ENCODE peak calls at places on chromosomes 5 and 9, in seven cellular contexts. C is mucosa of descending colon; D is coronary artery; U is HAP-1; S is neural progenitor cell; L is effector memory CD4-positive, alpha-beta T cell; Z is cardiac fibroblast. J is an unnamed sample.

GRCh38 chr5:130135506-130135905 is 231.2 kb downstream of the CHSY3 start:
- DNase-seq in C (no peak), D (no peak), U (no peak), S (no peak), L (no peak), Z (peak; percentile 93), J (peak; percentile 81)

GRCh38 chr5:115430374-115430773 is 114.2 kb downstream of the FEM1C start:
- DNase-seq in C (no peak), D (no peak), U (no peak), S (no peak), L (no peak), Z (no peak), J (no peak)

GRCh38 chr9:122216138-122216797 is 12.5 kb downstream of the LHX6 start:
- DNase-seq in C (no peak), D (no peak), U (no peak), S (no peak), L (no peak), Z (no peak), J (no peak)

GRCh38 chr5:16519435-16519834 is 53.8 kb upstream of the ZNF622 start:
- DNase-seq in C (no peak), D (no peak), U (no peak), S (no peak), L (no peak), Z (no peak), J (no peak)

GRCh38 chr9:113545068-113545467 is 81.5 kb downstream of the RGS3 start:
- DNase-seq in C (no peak), D (peak; percentile 36), U (no peak), S (no peak), L (no peak), Z (no peak), J (no peak)

GRCh38 chr9:6619909-6620308 is 25.6 kb downstream of the GLDC start:
- DNase-seq in C (no peak), D (no peak), U (no peak), S (no peak), L (no peak), Z (no peak), J (no peak)

GRCh38 chr5:126846344-126846743 is 69.4 kb downstream of the LMNB1 start:
- DNase-seq in C (no peak), D (no peak), U (no peak), S (no peak), L (no peak), Z (peak; percentile 64), J (peak; percentile 35)

GRCh38 chr5:91272858-91273257 is 110.3 kb downstream of the ARRDC3 start:
- DNase-seq in C (no peak), D (no peak), U (no peak), S (no peak), L (no peak), Z (peak; percentile 42), J (peak; percentile 71)

GRCh38 chr5:61186634-61187033 is 24.4 kb upstream of the SMIM15 start:
- DNase-seq in C (no peak), D (no peak), U (no peak), S (no peak), L (no peak), Z (no peak), J (no peak)

GRCh38 chr5:61182449-61182848 is 20.2 kb upstream of the SMIM15 start:
- DNase-seq in C (no peak), D (no peak), U (no peak), S (no peak), L (no peak), Z (peak; percentile 46), J (no peak)

GRCh38 chr5:61184708-61185107 is 22.4 kb upstream of the SMIM15 start:
- DNase-seq in C (no peak), D (no peak), U (peak; percentile 18), S (no peak), L (no peak), Z (peak; percentile 29), J (no peak)

GRCh38 chr5:61178702-61179101 is 16.4 kb upstream of the SMIM15 start:
- DNase-seq in C (no peak), D (no peak), U (no peak), S (no peak), L (no peak), Z (no peak), J (no peak)

DNA sequence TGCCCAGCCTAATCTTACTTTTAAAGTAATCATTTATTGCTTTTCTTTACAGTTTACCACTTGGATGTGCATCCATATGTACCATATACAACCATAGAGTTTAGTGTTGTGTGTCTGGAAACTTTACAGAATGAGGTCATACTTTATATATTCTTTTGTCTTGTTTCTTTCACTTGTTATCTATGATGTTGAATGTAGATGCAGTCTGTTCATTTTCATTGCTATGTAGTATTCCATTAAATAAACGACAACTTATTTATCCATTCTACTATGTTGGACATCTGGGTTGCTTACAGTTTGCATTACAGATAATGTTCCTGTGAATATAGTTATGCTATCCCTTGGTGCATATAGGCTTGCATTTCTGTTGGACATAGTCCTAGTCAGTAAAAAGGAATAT is 21.3 kb upstream of the SMIM15 start:
- DNase-seq in C (no peak), D (no peak), U (no peak), S (no peak), L (no peak), Z (no peak), J (no peak)
- H3K4me3 ChIP-seq in C (no peak overlapping the region), D (no peak overlapping the region), U (no peak overlapping the region), S (no peak overlapping the region), L (no peak overlapping the region), Z (no peak overlapping the region), J (no peak overlapping the region)

GRCh38 chr9:133701981-133702797 is 36.0 kb downstream of the SARDH start:
- DNase-seq in C (peak; percentile 72), D (no peak), U (no peak), S (no peak), L (peak; percentile 26), Z (no peak), J (no peak)

GRCh38 chr9:133699546-133699945 is 38.6 kb downstream of the SARDH start:
- DNase-seq in C (no peak), D (no peak), U (no peak), S (no peak), L (no peak), Z (no peak), J (no peak)

GRCh38 chr9:133702798-133703570 is 35.2 kb downstream of the SARDH start:
- DNase-seq in C (peak; percentile 60), D (no peak), U (no peak), S (no peak), L (no peak), Z (no peak), J (no peak)

GRCh38 chr9:133700861-133701320 is 37.3 kb downstream of the SARDH start:
- DNase-seq in C (peak; percentile 13), D (no peak), U (no peak), S (no peak), L (no peak), Z (no peak), J (peak; percentile 21)

DNA sequence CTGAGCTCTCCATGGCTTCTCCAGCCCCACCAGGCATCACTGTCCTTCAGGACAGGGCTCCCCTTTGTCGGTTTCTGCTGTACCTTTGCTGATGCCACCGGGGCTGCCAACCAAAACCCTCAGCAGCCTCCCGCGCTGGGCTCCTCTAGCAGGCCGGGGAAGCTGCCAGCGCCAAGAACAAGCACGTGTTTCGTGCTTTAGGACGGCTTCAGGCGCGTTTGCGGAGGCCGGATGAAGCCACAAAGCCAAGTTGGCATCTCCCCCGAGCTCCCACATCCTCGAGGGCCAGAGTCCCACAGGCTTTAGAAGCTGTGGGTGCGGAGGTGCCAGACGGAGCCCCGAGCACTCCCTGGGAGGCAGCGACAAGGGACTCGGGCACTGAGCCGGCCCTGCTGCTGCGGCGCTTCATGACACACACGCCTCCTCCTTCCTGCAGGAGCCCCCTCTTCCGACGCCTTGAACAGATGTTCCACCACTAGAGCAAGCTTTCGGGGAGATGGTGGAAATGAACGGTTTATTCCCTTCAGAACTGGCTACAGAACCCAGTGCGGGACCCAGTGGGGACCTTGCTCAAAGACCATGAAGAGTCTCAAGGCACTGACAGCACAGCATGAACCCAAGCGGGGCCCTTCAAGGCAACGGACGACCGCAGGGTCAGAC is 36.7 kb downstream of the SARDH start:
- DNase-seq in C (peak; percentile 47), D (no peak), U (no peak), S (no peak), L (no peak), Z (no peak), J (no peak)
- H3K4me3 ChIP-seq in C (no peak overlapping the region), D (no peak overlapping the region), U (no peak overlapping the region), S (no peak overlapping the region), L (peak overlapping the region; percentile 40), Z (no peak overlapping the region), J (no peak overlapping the region)

GRCh38 chr5:159121061-159121460 is 21.3 kb upstream of the EBF1 start:
- DNase-seq in C (no peak), D (no peak), U (no peak), S (no peak), L (no peak), Z (no peak), J (no peak)

GRCh38 chr5:159123700-159124099 is 24.0 kb upstream of the EBF1 start:
- DNase-seq in C (no peak), D (no peak), U (no peak), S (no peak), L (no peak), Z (no peak), J (no peak)

GRCh38 chr5:159123189-159123588 is 23.5 kb upstream of the EBF1 start:
- DNase-seq in C (no peak), D (no peak), U (no peak), S (no peak), L (no peak), Z (no peak), J (no peak)

DNA sequence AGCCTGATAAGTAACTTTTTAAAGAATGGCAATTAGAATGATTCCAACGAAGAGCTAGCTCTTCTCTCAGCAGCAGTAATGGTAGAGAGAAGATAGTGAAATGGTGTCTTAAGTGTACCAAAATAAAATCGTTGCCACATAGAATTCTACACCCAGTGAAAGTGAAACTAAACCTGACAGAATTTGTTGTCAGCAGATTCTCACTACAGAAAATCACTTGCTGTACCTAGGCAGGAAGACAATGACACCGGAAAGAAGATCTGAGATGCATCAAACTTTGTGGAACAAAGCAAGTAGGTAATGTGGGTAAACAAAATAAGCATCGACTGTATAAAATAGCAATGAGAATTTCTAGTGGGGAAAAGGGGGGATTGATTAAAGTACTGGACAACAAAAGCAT is 20.7 kb upstream of the EBF1 start:
- DNase-seq in C (no peak), D (no peak), U (no peak), S (no peak), L (no peak), Z (no peak), J (no peak)
- H3K4me3 ChIP-seq in C (no peak overlapping the region), D (peak overlapping the region; percentile 27), U (no peak overlapping the region), S (no peak overlapping the region), L (no peak overlapping the region), Z (no peak overlapping the region), J (no peak overlapping the region)

GRCh38 chr9:126613656-126614055 is at the start of gene LMX1B:
- DNase-seq in C (no peak), D (no peak), U (peak; percentile 70), S (peak; percentile 88), L (no peak), Z (peak; percentile 34), J (no peak)

GRCh38 chr9:126611592-126612328 is 2.0 kb upstream of the LMX1B start:
- DNase-seq in C (no peak), D (no peak), U (peak; percentile 70), S (peak; percentile 94), L (peak; percentile 40), Z (peak; percentile 61), J (peak; percentile 41)

GRCh38 chr9:126612813-126613641 is 701 bp upstream of the LMX1B start:
- DNase-seq in C (no peak), D (no peak), U (no peak), S (peak; percentile 72), L (no peak), Z (no peak), J (no peak)

GRCh38 chr9:126611188-126611587 is 2.5 kb upstream of the LMX1B start:
- DNase-seq in C (no peak), D (no peak), U (no peak), S (no peak), L (no peak), Z (no peak), J (no peak)

DNA sequence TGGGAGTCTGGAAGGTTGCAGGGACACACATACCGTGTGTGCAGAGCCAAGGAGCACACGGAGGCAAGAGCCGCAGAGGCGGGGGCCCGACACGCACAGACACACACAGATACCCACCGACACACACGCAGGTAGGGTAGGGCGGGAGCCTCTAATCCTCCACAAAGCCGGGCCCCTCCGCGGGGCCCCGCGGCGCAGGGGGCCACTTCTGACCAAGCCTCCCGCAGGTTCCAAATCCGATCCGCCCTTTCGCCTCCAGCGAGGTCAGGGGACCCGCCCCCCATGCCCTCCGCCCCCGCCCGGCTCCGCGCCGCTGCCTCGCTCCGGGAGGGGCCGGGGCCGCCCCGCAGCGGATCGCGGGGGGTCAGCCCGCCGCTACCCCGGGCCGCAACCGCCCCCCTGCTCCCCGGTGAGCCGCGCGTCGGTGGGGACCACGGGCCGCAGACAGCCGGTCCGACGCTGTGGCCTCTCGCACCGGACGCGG is 1.4 kb upstream of the LMX1B start:
- DNase-seq in C (no peak), D (no peak), U (no peak), S (peak; percentile 75), L (no peak), Z (no peak), J (no peak)
- H3K4me3 ChIP-seq in C (no peak overlapping the region), D (peak overlapping the region; percentile 67), U (peak overlapping the region; percentile 44), S (peak overlapping the region; percentile 55), L (peak overlapping the region; percentile 46), Z (no peak overlapping the region), J (peak overlapping the region; percentile 24)

J was measured in astrocyte of the spinal cord.